ENCODE peak calls at places on chromosome 7, in seven cellular contexts. M is body of pancreas, B is spleen, Y is sigmoid colon, X is GM12878, J is erythroblast, O is heart left ventricle. L is an unnamed sample.

GRCh38 chr7:45563804-45564461 is 10.2 kb upstream of the ADCY1 start:
- DNase-seq in M (no peak), B (no peak), Y (no peak), X (no peak), J (no peak), O (no peak), L (no peak)

GRCh38 chr7:145212050-145212449 is 376.2 kb upstream of the TPK1 start:
- DNase-seq in M (no peak), B (no peak), Y (no peak), X (no peak), J (no peak), O (no peak), L (no peak)

GRCh38 chr7:157404845-157405481 is 68.2 kb downstream of the DNAJB6 start:
- DNase-seq in M (no peak), B (peak), Y (peak), X (no peak), J (peak), O (peak), L (peak)

GRCh38 chr7:123744416-123744815 is 4.4 kb downstream of the WASL start:
- DNase-seq in M (no peak), B (no peak), Y (no peak), X (no peak), J (no peak), O (no peak), L (no peak)

GRCh38 chr7:73773700-73774517 is 3.8 kb upstream of the CLDN3 start:
- DNase-seq in M (peak), B (no peak), Y (no peak), X (no peak), J (no peak), O (no peak), L (no peak)

GRCh38 chr7:47819054-47819920 is 129.0 kb downstream of the PKD1L1 start:
- DNase-seq in M (peak), B (no peak), Y (peak), X (peak), J (peak), O (peak), L (peak)

GRCh38 chr7:30912986-30913671 is 1.5 kb downstream of the AQP1 start:
- DNase-seq in M (peak), B (no peak), Y (no peak), X (no peak), J (peak), O (no peak), L (no peak)

GRCh38 chr7:77351539-77352004 is 64.6 kb downstream of the GSAP start:
- DNase-seq in M (no peak), B (peak), Y (no peak), X (peak), J (peak), O (peak), L (no peak)

GRCh38 chr7:91559947-91560346 is 295.7 kb downstream of the FZD1 start:
- DNase-seq in M (no peak), B (no peak), Y (no peak), X (no peak), J (no peak), O (no peak), L (no peak)

GRCh38 chr7:141160246-141160855 is 86.5 kb downstream of the TMEM178B start:
- DNase-seq in M (no peak), B (no peak), Y (no peak), X (no peak), J (no peak), O (no peak), L (no peak)

GRCh38 chr7:157397751-157398691 is 61.2 kb downstream of the DNAJB6 start:
- DNase-seq in M (no peak), B (no peak), Y (peak), X (no peak), J (peak), O (peak), L (no peak)

GRCh38 chr7:107563761-107564552 is at the start of the genes COG5 and DUS4L:
- DNase-seq in M (peak), B (peak), Y (peak), X (peak), J (peak), O (peak), L (peak)

GRCh38 chr7:95772771-95773581 is 622 bp downstream of the DYNC1I1 start:
- DNase-seq in M (peak), B (no peak), Y (peak), X (no peak), J (no peak), O (peak), L (no peak)

GRCh38 chr7:22561356-22561755 is 61.4 kb upstream of the STEAP1B start:
- DNase-seq in M (peak), B (no peak), Y (peak), X (no peak), J (no peak), O (peak), L (peak)

GRCh38 chr7:114539575-114539974 is 125.0 kb downstream of the FOXP2 start:
- DNase-seq in M (peak), B (no peak), Y (no peak), X (no peak), J (no peak), O (peak), L (no peak)

GRCh38 chr7:130344248-130344866 is at the start of gene CPA5:
- DNase-seq in M (no peak), B (no peak), Y (no peak), X (no peak), J (no peak), O (no peak), L (no peak)

GRCh38 chr7:130346941-130347340 is 2.3 kb downstream of the CPA5 start:
- DNase-seq in M (no peak), B (no peak), Y (no peak), X (no peak), J (no peak), O (no peak), L (no peak)

GRCh38 chr7:130345106-130345505 is 490 bp downstream of the CPA5 start:
- DNase-seq in M (no peak), B (no peak), Y (no peak), X (no peak), J (no peak), O (no peak), L (no peak)

GRCh38 chr7:130345725-130346124 is 1.1 kb downstream of the CPA5 start:
- DNase-seq in M (no peak), B (no peak), Y (no peak), X (no peak), J (no peak), O (no peak), L (no peak)

DNA sequence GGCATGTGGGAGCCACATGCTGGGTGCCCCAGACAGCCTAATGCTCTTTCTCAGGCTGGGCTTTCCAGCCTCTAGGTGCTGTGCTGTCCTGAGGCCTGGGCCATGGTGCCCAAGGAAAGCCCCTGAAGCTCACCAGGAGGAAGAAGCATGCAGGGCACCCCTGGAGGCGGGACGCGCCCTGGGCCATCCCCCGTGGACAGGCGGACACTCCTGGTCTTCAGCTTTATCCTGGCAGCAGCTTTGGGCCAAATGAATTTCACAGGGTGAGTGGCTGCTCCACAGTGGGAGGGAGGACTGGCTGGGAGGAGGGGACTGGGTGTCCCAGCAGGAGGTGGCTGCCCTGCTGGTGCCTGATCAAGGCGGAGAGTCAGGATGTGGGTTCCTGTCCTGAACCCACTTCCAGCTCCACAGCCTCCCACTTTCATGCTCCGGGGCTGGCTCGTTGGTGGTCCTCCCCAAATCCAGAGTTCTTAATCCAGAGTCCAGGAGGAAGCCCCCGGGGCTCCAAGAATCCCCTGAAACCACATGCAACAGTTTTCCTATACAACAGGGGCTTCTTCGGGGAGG is 1.8 kb downstream of the CPA5 start:
- DNase-seq in M (no peak), B (no peak), Y (no peak), X (no peak), J (no peak), O (no peak), L (no peak)
- TF ChIP-seq POLR2A in M (no peak), B (no peak), Y (no peak), X (no peak), J (no peak), O (no peak), L (no peak)

DNA sequence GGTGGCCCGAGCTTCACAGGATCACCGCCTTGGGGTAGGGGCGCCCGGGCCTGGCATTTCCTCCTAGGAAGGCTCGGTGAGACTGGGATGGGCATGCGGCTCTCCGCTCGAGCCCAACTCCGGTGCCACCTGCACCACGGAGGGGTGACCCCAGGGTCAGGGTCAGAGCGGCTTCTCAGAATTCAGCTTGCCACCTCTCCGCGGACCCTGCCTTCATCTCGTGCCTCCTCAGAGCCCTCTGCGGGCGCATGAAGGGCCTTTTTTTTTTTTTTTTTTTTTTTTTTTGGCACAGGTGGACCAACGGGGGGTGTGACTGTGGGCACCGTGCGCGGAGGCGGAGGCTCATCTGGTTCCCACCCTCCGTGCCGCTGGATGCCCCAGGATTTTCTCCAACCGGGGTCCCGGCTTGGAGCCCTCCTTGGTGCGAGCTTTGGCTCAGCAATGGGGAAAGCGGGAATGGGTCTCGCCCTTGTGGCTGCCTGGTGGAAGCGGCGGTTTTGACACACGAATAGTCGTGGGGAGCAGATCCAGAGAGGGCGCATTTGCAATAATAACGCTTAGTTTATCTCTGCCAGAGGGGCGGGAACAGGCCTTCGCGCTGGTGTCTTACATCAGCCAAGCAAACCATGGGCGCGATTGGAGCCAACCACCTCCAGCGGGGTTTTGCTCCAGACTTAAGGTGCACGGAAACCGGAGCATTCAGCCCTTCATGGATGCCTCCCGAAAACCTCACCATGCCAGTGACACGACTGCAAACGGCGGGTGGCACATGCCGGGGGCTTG is 5.0 kb upstream of the TNRC18 start:
- DNase-seq in M (peak), B (peak), Y (peak), X (no peak), J (peak), O (peak), L (no peak)
- TF ChIP-seq POLR2A in M (no peak), B (no peak), Y (no peak), X (no peak), J (peak), O (no peak), L (no peak)

DNA sequence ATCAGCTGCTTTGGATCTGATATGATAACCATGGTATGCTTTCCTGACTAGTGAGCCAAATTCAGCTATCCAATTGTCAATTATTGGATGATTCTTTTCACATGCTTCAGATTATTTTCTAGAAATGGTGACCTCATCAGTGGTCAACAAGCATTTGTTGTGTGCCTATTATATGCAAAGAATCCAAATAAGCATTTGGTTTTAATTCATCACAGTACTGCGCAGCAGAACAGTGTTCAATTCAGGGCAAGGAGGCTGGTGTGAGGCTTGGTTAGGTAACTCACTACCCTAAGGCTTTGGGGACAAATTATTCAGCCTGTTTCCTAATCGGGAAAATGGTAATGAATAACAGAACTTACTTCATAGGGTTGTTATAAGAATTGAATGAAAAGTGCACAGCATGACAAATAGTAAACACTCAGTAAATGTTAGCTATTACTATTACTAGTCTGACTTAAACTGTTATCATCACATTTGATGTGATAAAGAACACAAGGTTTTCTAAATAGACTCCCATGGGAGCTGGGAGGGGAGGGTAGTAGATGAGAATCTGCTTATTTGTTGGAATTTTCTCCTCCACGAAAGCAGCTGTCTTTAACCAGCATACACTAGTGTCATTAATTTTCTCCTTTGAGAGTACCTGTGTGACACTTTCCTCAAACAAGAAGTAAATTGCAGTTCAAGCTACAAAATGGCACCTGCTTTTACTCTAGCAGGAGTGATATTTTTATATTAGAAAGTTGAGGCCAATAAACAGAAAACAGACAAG is 200.3 kb downstream of the SKAP2 start:
- DNase-seq in M (no peak), B (no peak), Y (no peak), X (no peak), J (no peak), O (no peak), L (no peak)
- TF ChIP-seq POLR2A in M (no peak), B (no peak), Y (no peak), X (no peak), J (no peak), O (no peak), L (no peak)

GRCh38 chr7:27148031-27148775 is 629 bp upstream of the HOXA6 start:
- DNase-seq in M (no peak), B (peak), Y (peak), X (no peak), J (no peak), O (no peak), L (no peak)
- TF ChIP-seq POLR2A in M (no peak), B (no peak), Y (no peak), X (no peak), J (no peak), O (no peak), L (no peak)

DNA sequence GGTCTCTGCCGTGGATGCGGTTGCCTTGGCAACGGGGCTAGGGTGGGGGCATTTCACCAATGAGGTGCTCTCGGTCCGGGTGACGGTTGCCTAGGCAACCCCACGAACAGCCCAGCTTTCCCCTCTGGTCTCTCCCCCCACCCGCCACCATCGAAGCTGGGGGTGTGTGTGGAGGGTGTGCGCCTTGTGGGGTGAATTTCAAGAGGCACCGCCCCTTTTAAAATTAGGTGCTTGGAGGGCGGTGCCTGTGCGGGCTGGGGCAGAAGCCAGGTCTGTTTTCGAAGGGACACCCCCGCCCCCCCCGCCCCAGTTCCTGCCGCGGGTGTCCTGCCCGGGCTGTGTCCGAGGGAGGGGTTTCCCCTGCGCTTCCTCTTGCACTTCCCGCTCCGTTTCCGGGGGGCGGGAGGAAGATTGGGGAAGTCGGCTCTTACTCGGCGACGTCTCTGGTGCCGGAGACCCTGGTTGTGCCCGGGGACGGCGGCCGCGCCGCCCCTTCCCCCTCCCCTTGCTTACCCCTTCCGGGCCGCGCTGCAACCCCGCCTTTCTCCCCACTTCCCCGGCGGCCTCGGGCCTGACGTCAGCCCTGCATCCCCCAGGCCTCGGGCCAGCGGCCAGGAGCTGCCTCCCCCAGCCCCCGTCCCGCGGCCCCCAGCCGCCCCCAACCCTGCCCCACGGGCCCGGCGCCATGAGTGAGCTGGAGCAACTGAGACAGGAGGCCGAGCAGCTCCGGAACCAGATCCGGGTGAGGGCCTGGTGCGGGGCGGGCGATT is 2.2 kb downstream of the GNB2 start:
- DNase-seq in M (peak), B (peak), Y (peak), X (peak), J (peak), O (peak), L (peak)
- TF ChIP-seq POLR2A in M (peak), B (no peak), Y (no peak), X (peak), J (peak), O (no peak), L (no peak)

GRCh38 chr7:1046722-1047679 is 2.7 kb downstream of the GPR146 start:
- DNase-seq in M (peak), B (peak), Y (no peak), X (no peak), J (no peak), O (peak), L (no peak)

GRCh38 chr7:1049801-1050200 is 5.5 kb downstream of the GPR146 start:
- DNase-seq in M (no peak), B (peak), Y (no peak), X (no peak), J (no peak), O (peak), L (no peak)

GRCh38 chr7:1050254-1050906 is 6.0 kb downstream of the GPR146 start:
- DNase-seq in M (no peak), B (peak), Y (no peak), X (no peak), J (no peak), O (peak), L (no peak)

GRCh38 chr7:1050956-1051690 is 6.8 kb downstream of the GPR146 start:
- DNase-seq in M (no peak), B (peak), Y (no peak), X (no peak), J (no peak), O (peak), L (no peak)

DNA sequence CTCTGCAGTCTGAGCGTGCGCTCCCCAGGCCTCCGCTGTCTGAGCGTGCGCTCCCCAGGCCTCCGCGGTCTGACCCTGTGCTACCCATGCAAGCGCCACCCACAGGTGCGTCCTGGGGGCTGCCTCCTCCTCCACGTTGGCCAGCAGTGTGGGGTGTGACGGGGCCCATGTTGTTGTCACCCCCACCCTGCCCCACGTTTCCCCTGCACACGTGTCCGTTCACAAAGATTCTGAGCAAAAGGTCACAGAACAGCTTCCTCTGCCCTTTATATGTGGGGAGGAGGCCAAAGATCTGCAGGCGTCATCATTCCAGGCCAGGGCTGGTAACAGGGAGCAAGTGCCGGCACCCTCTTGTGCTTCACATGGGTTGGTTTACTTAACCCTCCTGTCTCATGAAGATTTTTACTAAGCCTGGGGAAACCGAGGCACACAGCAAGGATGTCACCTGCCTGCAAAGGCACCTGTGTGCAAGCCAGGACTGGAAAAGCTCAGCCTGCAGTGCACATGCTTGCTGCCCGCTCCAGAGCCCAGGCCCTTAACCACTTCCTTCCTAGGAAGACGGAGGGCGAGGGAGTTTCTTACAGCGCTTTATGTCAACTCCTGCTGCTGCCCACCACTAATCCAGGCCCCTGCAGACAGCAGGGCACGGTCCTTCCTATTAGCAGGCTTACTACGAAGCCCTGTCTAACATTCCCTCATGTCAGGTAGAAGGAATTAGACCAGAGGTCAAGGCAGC is 4.8 kb downstream of the GPR146 start:
- DNase-seq in M (no peak), B (peak), Y (no peak), X (no peak), J (no peak), O (peak), L (no peak)
- TF ChIP-seq POLR2A in M (no peak), B (no peak), Y (no peak), X (no peak), J (no peak), O (no peak), L (no peak)

L was measured in H54.